ENCODE peak calls at places on chromosomes 13 and 19, in six cellular contexts. H is HCT116, M is HepG2, A is WTC11, J is K562, X is SK-N-SH. D is an unnamed sample.

GRCh38 chr13:38376551-38376950 is 26.9 kb downstream of the UFM1 start:
- DNase-seq in J (no peak), X (no peak), H (no peak), A (no peak), M (no peak), D (no peak)

GRCh38 chr13:29905845-29906244 is 55.4 kb upstream of the UBL3 start:
- DNase-seq in H (no peak), A (no peak), J (no peak), M (peak; percentile 24), X (no peak), D (peak; percentile 28)

GRCh38 chr13:95485518-95486144 is 66.9 kb upstream of the CLDN10 start:
- DNase-seq in A (no peak), X (peak; percentile 45), J (no peak), H (no peak), M (no peak), D (no peak)

GRCh38 chr13:56201834-56202233 is 938.9 kb upstream of the PRR20A start:
- DNase-seq in A (no peak), H (no peak), X (no peak), J (no peak), M (no peak), D (no peak)

GRCh38 chr13:40440990-40441820 is 225.2 kb downstream of the FOXO1 start:
- DNase-seq in A (no peak), J (no peak), M (no peak), H (no peak), X (peak; percentile 60), D (no peak)

GRCh38 chr19:50777830-50778303 is 7.6 kb downstream of the GPR32 start:
- DNase-seq in J (no peak), M (no peak), X (peak; percentile 54), H (no peak), A (peak; percentile 71), D (peak; percentile 71)

GRCh38 chr13:30292325-30292724 is 15.0 kb downstream of the KATNAL1 start:
- DNase-seq in X (no peak), M (no peak), A (no peak), H (no peak), J (no peak), D (no peak)

GRCh38 chr19:42057856-42058255 is 12.2 kb downstream of the GRIK5 start:
- DNase-seq in A (no peak), M (no peak), X (no peak), J (no peak), H (no peak), D (no peak)

GRCh38 chr19:41521860-41522555 is 54.0 kb upstream of the CEACAM21 start:
- DNase-seq in A (peak; percentile 52), M (no peak), X (peak; percentile 51), H (no peak), J (no peak), D (no peak)

GRCh38 chr19:36054733-36055686 is at the start of gene WDR62:
- DNase-seq in M (peak; percentile 85), J (peak; percentile 99), A (peak; percentile 97), X (peak; percentile 96), H (peak; percentile 83), D (peak; percentile 98)

GRCh38 chr19:10554760-10555612 is 10.8 kb downstream of the KRI1 start:
- DNase-seq in X (no peak), M (no peak), J (no peak), A (no peak), H (no peak), D (no peak)

GRCh38 chr13:44052843-44053607 is 173.3 kb downstream of the LACC1 start:
- DNase-seq in A (peak; percentile 29), J (no peak), X (no peak), H (no peak), M (no peak), D (no peak)

GRCh38 chr13:39893808-39894207 is 238.3 kb downstream of the COG6 start:
- DNase-seq in H (no peak), M (no peak), A (no peak), X (no peak), J (no peak), D (no peak)

GRCh38 chr19:53894736-53895135 is 12.7 kb downstream of the PRKCG start:
- DNase-seq in J (no peak), H (no peak), A (no peak), X (no peak), M (no peak), D (peak; percentile 51)

GRCh38 chr13:43335669-43336068 is 312.3 kb downstream of the DNAJC15 start:
- DNase-seq in A (no peak), H (no peak), X (no peak), M (no peak), J (no peak), D (no peak)

GRCh38 chr19:21707065-21707464 is 60.3 kb downstream of the ZNF100 start:
- DNase-seq in A (no peak), M (no peak), J (no peak), H (no peak), X (no peak), D (no peak)

GRCh38 chr13:30847697-30848307 is 58.3 kb upstream of the MEDAG start:
- DNase-seq in H (no peak), J (no peak), M (no peak), A (no peak), X (no peak), D (no peak)

GRCh38 chr19:1661995-1662394 is 9.6 kb upstream of the TCF3 start:
- DNase-seq in H (no peak), J (no peak), X (no peak), M (no peak), A (no peak), D (no peak)
- TF ChIP-seq MAX in H (no peak), J (no peak), X (no peak), M (no peak), A (no peak), D (no peak)

DNA sequence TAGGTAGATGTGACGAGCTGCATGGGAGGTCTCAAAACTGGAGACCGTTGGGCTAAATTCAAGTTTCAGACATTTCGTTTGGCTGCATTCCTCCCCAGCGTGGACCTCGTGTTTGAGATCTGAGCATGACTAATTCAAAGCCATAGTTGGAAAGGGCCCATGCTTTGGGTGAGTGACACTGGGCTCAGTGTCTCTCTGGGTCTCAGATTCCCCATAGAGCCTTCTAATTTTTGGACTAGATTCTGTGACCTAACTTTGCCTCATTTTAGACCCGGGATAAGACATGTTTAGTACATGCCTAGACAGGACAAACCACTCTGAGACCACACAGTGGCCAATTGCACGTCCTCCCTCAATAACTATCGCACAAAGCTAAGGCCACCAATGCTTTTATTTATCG is 16.6 kb downstream of the CKM start:
- DNase-seq in J (no peak), M (no peak), A (no peak), H (no peak), X (no peak), D (no peak)
- TF ChIP-seq MAX in J (no peak), M (no peak), A (no peak), H (no peak), X (no peak), D (no peak)

DNA sequence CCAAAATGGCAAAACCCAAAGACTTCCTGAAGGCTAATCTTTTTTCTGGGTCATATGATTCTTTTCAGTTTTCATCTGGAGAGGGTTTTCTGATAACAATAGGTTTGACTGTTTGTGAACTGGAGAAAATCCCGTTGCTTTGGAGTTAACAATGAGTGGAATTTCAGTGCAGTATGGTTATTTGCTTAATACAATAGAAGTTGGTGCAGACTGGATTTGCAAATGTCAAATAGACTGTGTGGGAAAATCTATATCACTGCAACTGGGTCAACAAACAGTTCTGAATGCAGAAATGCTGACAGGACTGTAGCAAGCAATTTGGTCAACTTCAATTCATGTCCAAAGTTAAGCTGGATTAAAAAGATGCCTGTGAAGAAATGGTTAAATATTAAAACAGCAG is 267.5 kb upstream of the ARGLU1 start:
- DNase-seq in X (no peak), H (no peak), J (no peak), A (no peak), M (no peak), D (no peak)
- TF ChIP-seq MAX in X (no peak), H (no peak), J (no peak), A (no peak), M (no peak), D (no peak)

GRCh38 chr19:18408053-18408476 is 10.6 kb upstream of the LRRC25 start:
- DNase-seq in J (peak; percentile 74), H (no peak), M (no peak), A (peak; percentile 74), X (peak; percentile 62), D (no peak)
- TF ChIP-seq MAX in J (peak; percentile 63), H (no peak), M (no peak), A (no peak), X (no peak), D (no peak)

GRCh38 chr19:3987619-3988371 is 2.5 kb upstream of the EEF2 start:
- DNase-seq in M (peak; percentile 74), A (peak; percentile 84), J (peak; percentile 90), H (peak; percentile 79), X (peak; percentile 87), D (peak; percentile 80)
- TF ChIP-seq MAX in M (no peak), A (no peak), J (no peak), H (no peak), X (no peak), D (no peak)

DNA sequence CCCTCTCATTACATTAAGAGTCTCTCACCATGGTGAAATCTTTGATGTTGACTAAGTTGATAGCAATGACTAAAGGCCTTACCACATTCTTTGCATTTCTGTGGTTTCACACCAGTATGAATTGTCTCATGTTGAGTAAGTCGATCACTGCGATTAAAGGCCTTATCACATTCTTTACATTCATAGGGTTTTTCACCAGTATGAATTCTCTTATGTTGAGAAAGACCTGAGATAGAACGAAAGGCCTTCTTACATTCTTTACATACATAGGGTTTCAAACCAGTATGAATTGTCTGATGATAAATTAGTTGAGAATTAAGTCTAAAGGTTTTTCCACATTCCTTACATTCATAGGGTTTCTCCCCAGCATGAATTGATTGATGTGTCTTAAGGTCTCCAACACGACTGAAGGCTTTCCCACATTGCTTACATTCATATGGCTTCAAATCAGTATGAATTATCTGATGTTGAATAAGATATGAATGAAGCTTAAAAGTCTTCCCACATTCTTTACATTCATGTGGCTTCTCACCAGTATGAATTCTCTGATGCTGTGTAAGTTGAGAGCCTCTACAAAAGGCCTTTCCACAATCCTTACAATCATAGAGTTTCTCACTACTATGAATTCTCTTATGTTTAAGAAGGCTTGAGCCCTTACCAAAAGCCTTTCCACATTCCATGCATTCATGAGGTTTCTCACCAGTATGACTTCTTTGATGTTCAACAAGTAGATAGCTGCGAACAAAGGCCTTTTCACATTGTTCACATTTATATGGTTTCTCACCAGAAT is 45.6 kb downstream of the ZNF283 start:
- DNase-seq in J (no peak), A (no peak), M (no peak), X (no peak), H (peak; percentile 10), D (no peak)
- TF ChIP-seq MAX in J (no peak), A (no peak), M (no peak), X (no peak), H (no peak), D (no peak)

DNA sequence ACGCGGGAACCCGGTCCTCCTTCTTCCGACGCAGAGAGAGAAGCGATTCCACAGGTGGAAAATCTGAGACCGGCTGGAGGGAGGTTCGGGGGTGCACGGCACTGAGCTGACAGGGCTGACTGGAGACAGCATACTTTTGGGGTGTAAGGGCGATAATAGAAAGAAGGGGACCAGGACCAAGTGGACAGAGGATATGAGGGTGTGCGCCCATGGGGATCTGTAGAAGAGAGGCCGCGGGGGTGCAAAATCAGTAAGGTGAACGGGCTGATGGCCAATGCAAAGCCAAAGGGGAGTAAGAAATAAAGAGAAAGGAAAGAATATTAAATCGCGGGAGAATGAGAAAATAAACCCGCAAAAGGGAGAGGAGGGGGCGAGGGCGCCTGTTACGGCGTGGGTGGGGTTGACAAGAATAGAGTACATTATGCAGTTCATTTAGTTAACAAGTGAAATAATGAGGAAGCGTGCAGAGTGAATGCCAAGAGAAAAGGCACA is 336 bp upstream of the GSX1 start:
- DNase-seq in X (no peak), H (no peak), M (no peak), A (no peak), J (no peak), D (no peak)
- TF ChIP-seq MAX in X (no peak), H (no peak), M (no peak), A (no peak), J (no peak), D (no peak)